ENCODE peak calls at places on chromosome 15, in four cellular contexts. C is IMR-90, D is breast epithelium, G is heart left ventricle. U is an unnamed sample.

GRCh38 chr15:87704276-87704675 is 552.3 kb downstream of the NTRK3 start:
- DNase-seq in C (no peak), D (no peak), G (no peak), U (no peak)

GRCh38 chr15:98421419-98422085 is 226.8 kb upstream of the IGF1R start:
- DNase-seq in C (peak; percentile 13), D (peak; percentile 70), G (peak; percentile 82), U (peak; percentile 55)

GRCh38 chr15:59539799-59540198 is 71.8 kb upstream of the GCNT3 start:
- DNase-seq in C (no peak), D (no peak), G (no peak), U (no peak)

GRCh38 chr15:33152502-33153109 is 41.9 kb downstream of the FMN1 start:
- DNase-seq in C (peak; percentile 11), D (no peak), G (no peak), U (no peak)

GRCh38 chr15:98085003-98085639 is 124.6 kb downstream of the ARRDC4 start:
- DNase-seq in C (peak; percentile 69), D (no peak), G (no peak), U (no peak)

GRCh38 chr15:33059184-33059583 is 135.3 kb downstream of the FMN1 start:
- DNase-seq in C (peak; percentile 80), D (no peak), G (no peak), U (no peak)

GRCh38 chr15:36370735-36371115 is 208.7 kb upstream of the CDIN1 start:
- DNase-seq in C (peak; percentile 88), D (no peak), G (no peak), U (no peak)

GRCh38 chr15:94670436-94671034 is 439.2 kb downstream of the MCTP2 start:
- DNase-seq in C (peak; percentile 35), D (no peak), G (no peak), U (no peak)

GRCh38 chr15:66846811-66847210 is 144.8 kb downstream of the SMAD6 start:
- DNase-seq in C (no peak), D (no peak), G (no peak), U (no peak)

GRCh38 chr15:22794063-22794462 is 7.6 kb downstream of the NIPA1 start:
- DNase-seq in C (no peak), D (no peak), G (no peak), U (no peak)

GRCh38 chr15:67146875-67147381 is 81.5 kb downstream of the SMAD3 start:
- DNase-seq in C (peak; percentile 96), D (no peak), G (no peak), U (no peak)

GRCh38 chr15:71440479-71441071 is 325.3 kb downstream of the THSD4 start:
- DNase-seq in C (peak; percentile 80), D (no peak), G (no peak), U (no peak)

GRCh38 chr15:62691008-62691407 is 351.5 kb upstream of the TPM1 start:
- DNase-seq in C (no peak), D (no peak), G (no peak), U (no peak)

GRCh38 chr15:36090276-36090946 is 489.0 kb upstream of the CDIN1 start:
- DNase-seq in C (no peak), D (no peak), G (no peak), U (no peak)

GRCh38 chr15:33292718-33293307 is 18.0 kb upstream of the RYR3 start:
- DNase-seq in C (peak; percentile 53), D (no peak), G (no peak), U (peak; percentile 35)

GRCh38 chr15:36942248-36942827 is 158.0 kb downstream of the MEIS2 start:
- DNase-seq in C (no peak), D (no peak), G (no peak), U (no peak)

GRCh38 chr15:25545017-25545416 is 106.2 kb upstream of the UBE3A start:
- DNase-seq in C (peak; percentile 47), D (no peak), G (no peak), U (no peak)

GRCh38 chr15:62059818-62060115 is 480 bp downstream of the VPS13C start:
- DNase-seq in C (peak; percentile 51), D (no peak), G (peak; percentile 71), U (peak; percentile 29)

GRCh38 chr15:76346666-76347506 is 10.3 kb downstream of the ISL2 start:
- DNase-seq in C (peak; percentile 51), D (no peak), G (no peak), U (no peak)

GRCh38 chr15:100252359-100252758 is 89.4 kb downstream of the ADAMTS17 start:
- DNase-seq in C (no peak), D (peak; percentile 43), G (no peak), U (no peak)

GRCh38 chr15:31435891-31436628 is 109.4 kb downstream of the KLF13 start:
- DNase-seq in C (no peak), D (no peak), G (no peak), U (no peak)

GRCh38 chr15:97875513-97876285 is 84.8 kb upstream of the ARRDC4 start:
- DNase-seq in C (no peak), D (no peak), G (peak; percentile 71), U (no peak)

GRCh38 chr15:25180606-25181289 is 226.0 kb downstream of the SNRPN start:
- DNase-seq in C (no peak), D (no peak), G (peak; percentile 27), U (no peak)

GRCh38 chr15:74784426-74784825 is 2.5 kb downstream of the CSK start:
- DNase-seq in C (no peak), D (no peak), G (no peak), U (no peak)

GRCh38 chr15:74784854-74785715 is 3.2 kb downstream of the CSK start:
- DNase-seq in C (no peak), D (no peak), G (no peak), U (no peak)

GRCh38 chr15:74786659-74787165 is 4.8 kb downstream of the CSK start:
- DNase-seq in C (no peak), D (no peak), G (no peak), U (no peak)

GRCh38 chr15:74787251-74788041 is 5.6 kb downstream of the CSK start:
- DNase-seq in C (peak; percentile 71), D (no peak), G (peak; percentile 85), U (peak; percentile 50)

GRCh38 chr15:74785716-74786032 is 3.8 kb downstream of the CSK start:
- DNase-seq in C (no peak), D (no peak), G (no peak), U (no peak)
- H3K4me1 ChIP-seq in C (peaks cover 38% of the 10 kb centered on the region), D (peaks cover 30% of the 10 kb centered on the region), G (peaks cover 86% of the 10 kb centered on the region), U (peaks cover 93% of the 10 kb centered on the region)

DNA sequence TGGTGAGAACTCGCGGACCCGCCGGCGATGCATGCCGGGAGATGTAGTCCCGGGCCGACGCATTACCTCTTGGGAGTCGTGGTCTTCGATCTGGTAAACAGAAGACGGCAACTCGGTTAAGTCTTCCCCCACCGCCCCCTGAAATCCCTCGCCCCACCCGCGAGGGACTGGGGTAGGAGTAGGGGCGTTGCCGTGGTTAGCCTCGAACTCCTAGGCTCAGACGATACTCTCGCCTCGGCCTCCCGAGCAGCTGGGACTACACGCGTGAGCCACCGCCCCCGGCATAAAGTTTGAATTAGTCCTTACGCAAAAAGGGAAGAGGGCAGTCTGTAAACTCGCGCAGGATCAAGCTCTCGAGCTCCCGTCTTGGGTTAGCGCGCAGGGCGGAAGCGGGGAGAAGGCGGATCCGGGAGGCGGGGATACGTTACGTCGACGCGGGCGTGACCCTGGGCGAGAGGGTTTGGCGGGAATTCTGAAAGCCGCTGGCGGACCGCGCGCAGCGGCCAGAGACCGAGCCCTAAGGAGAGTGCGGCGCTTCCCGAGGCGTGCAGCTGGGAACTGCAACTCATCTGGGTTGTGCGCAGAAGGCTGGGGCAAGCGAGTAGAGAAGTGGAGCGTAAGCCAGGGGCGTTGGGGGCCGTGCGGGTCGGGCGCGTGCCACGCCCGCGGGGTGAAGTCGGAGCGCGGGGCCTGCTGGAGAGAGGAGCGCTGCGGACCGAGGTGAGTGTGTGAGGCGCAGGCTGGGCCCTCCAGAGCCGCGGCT is at the start of gene RAD51:
- DNase-seq in C (peak; percentile 93), D (peak; percentile 92), G (peak; percentile 95), U (peak; percentile 88)
- TF ChIP-seq POLR2A in C (peak; percentile 80), D (peak; percentile 59), G (no peak), U (peak; percentile 5)

DNA sequence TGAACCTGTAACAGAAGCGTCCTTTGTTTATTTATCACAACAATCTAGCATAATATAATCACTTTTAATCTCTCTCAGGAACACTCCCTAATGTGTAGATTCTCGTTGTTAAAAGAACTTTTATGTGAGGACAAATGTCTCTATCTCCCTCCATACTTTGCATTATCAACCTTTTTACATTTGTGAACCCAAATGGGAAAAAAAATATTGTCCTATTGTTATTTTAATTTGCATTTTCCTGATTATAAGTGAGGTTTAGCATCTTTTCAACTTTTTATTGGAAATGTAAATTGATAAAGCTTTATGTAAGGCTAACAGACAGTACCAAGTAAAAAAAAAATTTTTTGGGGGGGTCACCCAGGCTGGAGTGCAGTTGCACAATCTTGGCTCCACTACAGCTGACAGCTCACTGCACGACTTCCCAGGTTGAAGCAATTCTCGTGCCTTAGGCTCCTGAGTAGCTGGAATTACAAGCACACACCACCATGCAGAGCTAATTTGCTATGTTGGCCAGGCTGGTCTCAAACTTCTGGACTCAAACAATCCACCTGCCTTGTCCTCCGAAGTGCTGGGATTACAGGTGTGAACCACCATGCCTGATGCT is 33.0 kb upstream of the DENND4A start:
- DNase-seq in C (peak; percentile 73), D (no peak), G (no peak), U (peak; percentile 64)
- H3K4me1 ChIP-seq in C (no peaks in the 10 kb centered on the region), D (no peaks in the 10 kb centered on the region), G (no peaks in the 10 kb centered on the region), U (peaks cover under 1% of the 10 kb centered on the region)

GRCh38 chr15:101295607-101296225 is 668 bp upstream of the SNRPA1 start:
- DNase-seq in C (peak; percentile 72), D (no peak), G (no peak), U (no peak)
- TF ChIP-seq POLR2A in C (no peak), D (no peak), G (no peak), U (no peak)

GRCh38 chr15:42107483-42107882 is 13.1 kb upstream of the PLA2G4D start:
- DNase-seq in C (no peak), D (no peak), G (no peak), U (no peak)

GRCh38 chr15:42110367-42110766 is 16.0 kb upstream of the PLA2G4D start:
- DNase-seq in C (no peak), D (no peak), G (no peak), U (no peak)

GRCh38 chr15:42106278-42106677 is 11.9 kb upstream of the PLA2G4D start:
- DNase-seq in C (no peak), D (no peak), G (no peak), U (no peak)

GRCh38 chr15:42108808-42109207 is 14.4 kb upstream of the PLA2G4D start:
- DNase-seq in C (no peak), D (no peak), G (no peak), U (no peak)

GRCh38 chr15:42108189-42108588 is 13.8 kb upstream of the PLA2G4D start:
- DNase-seq in C (no peak), D (no peak), G (no peak), U (no peak)
- H3K4me1 ChIP-seq in C (no peaks in the 10 kb centered on the region), D (no peaks in the 10 kb centered on the region), G (no peaks in the 10 kb centered on the region), U (no peaks in the 10 kb centered on the region)

DNA sequence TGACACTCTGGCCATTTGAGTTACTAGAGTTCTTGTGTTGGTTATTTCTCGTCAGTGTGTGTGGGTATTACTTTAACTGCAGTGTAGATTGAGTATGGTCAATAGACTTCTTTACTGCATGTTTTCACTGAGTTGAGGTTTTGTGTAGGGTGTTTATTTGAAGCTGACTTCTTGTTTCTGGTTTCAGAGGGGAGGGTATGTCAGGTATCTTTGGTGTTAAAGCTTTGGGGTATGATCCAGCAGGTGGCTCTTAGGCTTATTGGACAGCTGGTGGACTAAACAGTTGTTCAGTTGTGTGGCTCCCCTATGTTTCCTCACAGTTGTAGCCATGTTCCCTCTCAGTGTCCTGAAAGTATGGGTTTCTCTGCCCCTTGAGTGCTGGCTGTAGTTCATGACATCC is 72.0 kb downstream of the AKAP13 start:
- DNase-seq in C (no peak), D (no peak), G (no peak), U (no peak)
- TF ChIP-seq POLR2A in C (no peak), D (no peak), G (no peak), U (no peak)

U was measured in tibial nerve.